ENCODE peak calls at places on chromosomes 11 and 22, in ten cellular contexts. K, A, N, H, Z, C, T, D, W and P are unnamed samples.

GRCh38 chr11:105193260-105193659 is 53.7 kb upstream of the CARD18 start:
- DNase-seq in A (no peak), Z (no peak), H (no peak), T (no peak), K (no peak), W (no peak), C (no peak), N (no peak), D (no peak), P (no peak)

GRCh38 chr11:66936326-66936725 is 21.9 kb downstream of the PC start:
- DNase-seq in W (no peak), H (no peak), A (no peak), T (no peak), Z (no peak), N (no peak), D (no peak), C (no peak), K (peak), P (no peak)

GRCh38 chr22:50473855-50474671 is 772 bp downstream of the SBF1 start:
- DNase-seq in N (peak), D (no peak), H (peak), A (peak), K (no peak), W (no peak), Z (peak), C (peak), T (peak), P (no peak)

GRCh38 chr11:119094816-119095065 is 6.9 kb downstream of the DPAGT1 start:
- DNase-seq in Z (peak), H (no peak), A (peak), K (peak), T (peak), N (peak), C (peak), W (peak), D (no peak), P (peak)

GRCh38 chr22:41939981-41940852 is 6.7 kb downstream of the CENPM start:
- DNase-seq in A (peak), Z (no peak), W (no peak), D (no peak), K (no peak), T (no peak), N (peak), H (no peak), C (peak), P (no peak)

GRCh38 chr22:46777609-46777970 is 15.1 kb downstream of the TBC1D22A start:
- DNase-seq in T (peak), C (no peak), Z (no peak), H (no peak), W (no peak), K (no peak), A (no peak), N (no peak), D (no peak), P (no peak)

GRCh38 chr22:37267128-37267587 is 15.2 kb upstream of the CYTH4 start:
- DNase-seq in D (no peak), Z (peak), H (peak), C (peak), N (peak), T (no peak), A (peak), W (peak), K (no peak), P (peak)

GRCh38 chr11:1569251-1569780 is 2.8 kb downstream of the DUSP8 start:
- DNase-seq in D (no peak), N (no peak), A (no peak), W (no peak), C (peak), K (no peak), T (no peak), Z (no peak), H (no peak), P (no peak)

GRCh38 chr11:1762537-1763302 is 1.0 kb downstream of the CTSD start:
- DNase-seq in N (peak), T (no peak), A (no peak), C (peak), K (no peak), D (no peak), Z (no peak), W (no peak), H (no peak), P (peak)

GRCh38 chr11:36023922-36024321 is 80.1 kb downstream of the LDLRAD3 start:
- DNase-seq in A (no peak), K (no peak), T (no peak), N (no peak), D (no peak), H (no peak), W (no peak), C (no peak), Z (no peak), P (no peak)

GRCh38 chr11:2798951-2799761 is 86.4 kb downstream of the CDKN1C start:
- DNase-seq in W (no peak), D (no peak), C (peak), N (no peak), T (peak), A (no peak), H (no peak), K (no peak), Z (no peak), P (no peak)

GRCh38 chr11:45243931-45244330 is 42.2 kb downstream of the SYT13 start:
- DNase-seq in D (no peak), C (no peak), N (no peak), T (no peak), Z (no peak), H (no peak), W (no peak), A (no peak), K (no peak), P (no peak)

GRCh38 chr22:41805639-41806038 is 5.2 kb downstream of the CCDC134 start:
- DNase-seq in A (no peak), Z (no peak), W (no peak), D (no peak), T (no peak), H (no peak), N (no peak), K (no peak), C (no peak), P (no peak)

GRCh38 chr11:15166204-15166603 is 51.5 kb downstream of the INSC start:
- DNase-seq in Z (no peak), H (no peak), T (no peak), W (no peak), D (no peak), A (no peak), C (no peak), K (no peak), N (no peak), P (no peak)

GRCh38 chr11:27971256-27971655 is 136.7 kb downstream of the KIF18A start:
- DNase-seq in Z (no peak), D (no peak), N (no peak), C (no peak), T (no peak), H (no peak), A (no peak), W (no peak), K (no peak), P (no peak)

GRCh38 chr22:41983516-41983915 is 14.3 kb downstream of the SEPTIN3 start:
- DNase-seq in C (no peak), D (no peak), T (no peak), K (peak), Z (no peak), H (no peak), A (no peak), N (no peak), W (no peak), P (no peak)

GRCh38 chr22:39524089-39524752 is 3.9 kb downstream of the ATF4 start:
- DNase-seq in W (no peak), H (no peak), T (no peak), N (no peak), A (no peak), Z (no peak), K (no peak), C (no peak), D (no peak), P (no peak)

GRCh38 chr22:20130739-20131592 is 638 bp upstream of the ZDHHC8 start:
- DNase-seq in H (peak), C (peak), D (no peak), Z (peak), W (peak), N (peak), T (peak), A (peak), K (peak), P (peak)

GRCh38 chr11:66820381-66820780 is 22.9 kb upstream of the RCE1 start:
- DNase-seq in K (no peak), C (no peak), D (no peak), Z (no peak), A (no peak), N (no peak), W (no peak), T (no peak), H (no peak), P (no peak)

GRCh38 chr11:95715777-95716241 is 73.8 kb downstream of the FAM76B start:
- DNase-seq in K (no peak), T (no peak), D (no peak), A (peak), N (no peak), H (no peak), W (no peak), Z (no peak), C (no peak), P (peak)

GRCh38 chr11:65625628-65626342 is 10.2 kb downstream of the PCNX3 start:
- DNase-seq in N (peak), A (peak), K (no peak), W (no peak), T (no peak), C (peak), H (peak), D (no peak), Z (peak), P (no peak)

GRCh38 chr11:47186076-47186936 is at the start of gene PACSIN3:
- DNase-seq in Z (peak), C (peak), T (no peak), A (peak), D (no peak), W (peak), N (peak), K (no peak), H (peak), P (peak)

GRCh38 chr11:4891996-4892640 is 10.4 kb downstream of the OR51T1 start:
- DNase-seq in K (peak), C (no peak), N (no peak), Z (no peak), D (peak), T (no peak), H (no peak), W (no peak), A (peak), P (peak)

GRCh38 chr22:33361581-33361980 is 303.4 kb upstream of the SYN3 start:
- DNase-seq in D (no peak), T (no peak), A (peak), C (no peak), N (no peak), K (no peak), H (no peak), Z (no peak), W (no peak), P (no peak)

GRCh38 chr11:19735512-19735911 is 22.9 kb downstream of the NAV2 start:
- DNase-seq in D (no peak), K (no peak), H (no peak), Z (no peak), W (no peak), T (no peak), N (no peak), C (no peak), A (no peak), P (no peak)
- TF ChIP-seq CTCF in D (peak), K (peak), H (no peak), Z (no peak), W (no peak), T (no peak), N (no peak), C (no peak), A (no peak), P (no peak)

GRCh38 chr11:72825661-72826060 is 11.4 kb downstream of the ATG16L2 start:
- DNase-seq in N (no peak), H (no peak), W (no peak), T (no peak), D (no peak), A (no peak), C (no peak), K (no peak), Z (no peak), P (no peak)

GRCh38 chr11:72826942-72827480 is 12.8 kb downstream of the ATG16L2 start:
- DNase-seq in D (no peak), H (no peak), Z (no peak), N (no peak), W (no peak), A (no peak), K (no peak), C (no peak), T (no peak), P (no peak)

GRCh38 chr11:72824811-72825505 is 10.7 kb downstream of the ATG16L2 start:
- DNase-seq in C (no peak), W (no peak), A (no peak), N (no peak), T (no peak), Z (no peak), H (no peak), K (no peak), D (no peak), P (no peak)

GRCh38 chr11:72828081-72828567 is 13.9 kb downstream of the ATG16L2 start:
- DNase-seq in K (no peak), C (no peak), Z (no peak), D (no peak), T (no peak), W (no peak), H (no peak), A (no peak), N (peak), P (no peak)

DNA sequence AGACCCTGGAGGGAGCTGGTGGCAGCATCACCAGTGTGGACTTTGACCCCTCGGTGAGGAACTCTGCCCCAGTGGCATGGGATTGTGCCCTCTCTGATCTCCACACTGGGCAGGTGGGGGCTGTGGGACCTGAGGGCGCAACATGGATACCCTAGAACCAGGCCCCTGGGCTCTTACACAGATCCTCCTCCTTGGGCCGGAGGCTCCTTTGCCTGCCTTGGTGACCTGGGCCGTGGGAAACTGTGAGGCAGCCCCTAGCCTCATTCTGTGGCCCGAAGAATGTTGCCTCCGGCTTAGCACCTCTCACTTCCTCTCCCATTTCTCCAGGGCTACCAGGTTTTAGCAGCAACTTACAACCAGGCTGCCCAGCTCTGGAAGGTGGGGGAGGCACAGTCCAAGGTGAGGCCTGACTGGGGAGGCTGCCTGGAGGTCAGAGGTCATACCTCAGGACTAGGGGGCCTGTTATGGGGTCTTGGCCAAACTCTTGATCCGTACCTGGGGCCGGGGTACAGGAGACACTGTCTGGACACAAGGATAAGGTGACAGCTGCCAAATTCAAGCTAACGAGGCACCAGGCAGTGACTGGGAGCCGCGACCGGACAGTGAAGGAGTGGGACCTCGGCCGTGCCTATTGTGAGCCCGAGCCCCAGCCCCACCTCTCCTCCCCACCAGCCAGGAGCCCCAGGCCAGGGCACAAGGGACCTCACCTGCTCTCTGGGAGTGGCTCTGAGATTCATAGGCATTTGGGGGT is 12.2 kb downstream of the ATG16L2 start:
- DNase-seq in A (no peak), N (no peak), T (no peak), Z (no peak), K (no peak), D (no peak), C (no peak), H (no peak), W (no peak), P (no peak)
- TF ChIP-seq CTCF in A (no peak), N (no peak), T (no peak), Z (no peak), K (no peak), D (no peak), C (no peak), H (no peak), W (no peak), P (no peak)

GRCh38 chr11:79950741-79951140 is 509.9 kb upstream of the TENM4 start:
- DNase-seq in C (no peak), D (no peak), Z (no peak), K (no peak), A (no peak), W (no peak), H (no peak), N (no peak), T (no peak), P (no peak)

GRCh38 chr11:79956061-79956460 is 515.2 kb upstream of the TENM4 start:
- DNase-seq in A (no peak), N (no peak), W (no peak), H (no peak), Z (no peak), C (no peak), D (no peak), K (no peak), T (no peak), P (no peak)

GRCh38 chr11:79953629-79954028 is 512.8 kb upstream of the TENM4 start:
- DNase-seq in C (no peak), A (no peak), H (no peak), T (no peak), N (no peak), Z (no peak), W (no peak), K (no peak), D (no peak), P (no peak)

GRCh38 chr11:79949574-79949973 is 508.7 kb upstream of the TENM4 start:
- DNase-seq in N (no peak), Z (no peak), H (no peak), C (no peak), W (no peak), T (no peak), D (no peak), A (no peak), K (no peak), P (no peak)

GRCh38 chr11:79950172-79950571 is 509.3 kb upstream of the TENM4 start:
- DNase-seq in T (no peak), N (no peak), C (no peak), H (no peak), D (no peak), A (peak), K (no peak), W (no peak), Z (no peak), P (no peak)
- TF ChIP-seq CTCF in T (no peak), N (no peak), C (no peak), H (no peak), D (no peak), A (peak), K (no peak), W (no peak), Z (no peak), P (no peak)

GRCh38 chr11:57638811-57639320 is 10.8 kb downstream of the YPEL4 start:
- DNase-seq in T (no peak), H (no peak), A (no peak), D (no peak), C (no peak), W (no peak), N (no peak), Z (peak), K (no peak), P (no peak)
- TF ChIP-seq CTCF in T (no peak), H (no peak), A (peak), D (no peak), C (no peak), W (no peak), N (no peak), Z (no peak), K (no peak), P (no peak)

DNA sequence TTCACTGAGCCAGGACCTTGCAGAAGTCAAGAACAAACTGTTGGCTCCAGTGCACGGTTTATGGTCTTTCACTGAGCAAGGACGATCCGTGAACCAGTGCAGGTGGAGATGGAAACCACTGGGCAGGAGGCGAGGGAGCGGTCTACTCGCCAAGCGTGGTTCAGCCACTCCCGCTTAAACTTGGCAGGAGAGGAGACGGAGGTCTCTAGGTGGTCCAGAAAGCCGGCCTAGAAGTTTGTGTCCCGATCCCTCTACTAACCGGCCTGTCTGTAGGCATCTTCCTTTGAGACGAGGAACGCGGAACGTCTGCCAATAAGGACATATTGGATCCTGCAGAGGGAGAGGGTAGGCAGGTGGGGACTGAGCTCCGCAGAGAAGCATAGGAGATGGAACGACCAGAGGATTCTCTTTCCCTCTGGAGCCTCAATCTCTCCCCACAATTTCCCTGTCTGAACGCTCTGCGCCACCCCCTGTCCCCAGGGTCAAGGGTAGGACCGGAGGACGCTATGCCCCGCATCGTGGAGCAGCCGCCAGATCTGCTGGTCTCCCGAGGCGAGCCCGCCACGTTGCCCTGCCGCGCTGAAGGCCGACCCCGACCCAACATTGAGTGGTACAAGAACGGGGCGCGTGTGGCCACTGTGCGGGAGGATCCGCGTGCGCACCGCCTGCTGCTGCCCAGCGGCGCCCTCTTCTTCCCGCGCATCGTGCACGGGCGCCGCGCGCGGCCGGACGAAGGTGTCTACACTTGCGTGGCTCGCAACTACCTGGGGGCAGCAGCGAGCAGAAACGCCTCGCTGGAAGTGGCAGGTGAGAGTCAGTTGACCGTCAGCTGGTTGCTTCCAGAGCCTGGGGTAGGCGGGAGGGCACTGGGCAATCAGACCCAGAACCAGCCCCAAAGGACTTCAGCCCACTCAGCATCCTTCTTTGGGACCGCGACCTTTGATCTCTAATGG is 3.4 kb downstream of the ROBO3 start:
- DNase-seq in Z (no peak), D (no peak), H (no peak), C (no peak), A (peak), W (no peak), K (no peak), N (no peak), T (no peak), P (no peak)
- TF ChIP-seq CTCF in Z (no peak), D (no peak), H (no peak), C (no peak), A (no peak), W (no peak), K (no peak), N (no peak), T (no peak), P (no peak)

GRCh38 chr22:30697975-30698374 is 3.3 kb downstream of the OSBP2 start:
- DNase-seq in N (no peak), K (no peak), C (no peak), D (no peak), W (no peak), Z (no peak), A (no peak), T (no peak), H (no peak), P (no peak)

GRCh38 chr22:30695351-30695762 is 683 bp downstream of the OSBP2 start:
- DNase-seq in D (no peak), H (no peak), Z (no peak), N (no peak), K (no peak), A (no peak), T (no peak), W (no peak), C (no peak), P (no peak)

GRCh38 chr22:30695871-30696655 is 1.4 kb downstream of the OSBP2 start:
- DNase-seq in Z (no peak), D (no peak), C (no peak), N (no peak), T (no peak), K (no peak), H (no peak), W (no peak), A (no peak), P (no peak)

GRCh38 chr22:30694171-30694637 is 470 bp upstream of the OSBP2 start:
- DNase-seq in W (peak), C (peak), D (no peak), N (peak), Z (peak), A (peak), K (no peak), T (no peak), H (peak), P (peak)

GRCh38 chr22:30694638-30695350 is at the start of gene OSBP2:
- DNase-seq in K (no peak), H (peak), W (peak), C (peak), N (peak), A (peak), Z (peak), D (no peak), T (peak), P (peak)
- TF ChIP-seq CTCF in K (no peak), H (no peak), W (no peak), C (no peak), N (no peak), A (no peak), Z (no peak), D (no peak), T (no peak), P (no peak)

GRCh38 chr11:20387262-20388095 is at the start of gene PRMT3:
- DNase-seq in W (peak), Z (peak), T (peak), H (peak), C (peak), N (peak), D (peak), A (peak), K (peak), P (peak)
- TF ChIP-seq CTCF in W (peak), Z (peak), T (peak), H (peak), C (no peak), N (peak), D (no peak), A (peak), K (no peak), P (peak)

DNA sequence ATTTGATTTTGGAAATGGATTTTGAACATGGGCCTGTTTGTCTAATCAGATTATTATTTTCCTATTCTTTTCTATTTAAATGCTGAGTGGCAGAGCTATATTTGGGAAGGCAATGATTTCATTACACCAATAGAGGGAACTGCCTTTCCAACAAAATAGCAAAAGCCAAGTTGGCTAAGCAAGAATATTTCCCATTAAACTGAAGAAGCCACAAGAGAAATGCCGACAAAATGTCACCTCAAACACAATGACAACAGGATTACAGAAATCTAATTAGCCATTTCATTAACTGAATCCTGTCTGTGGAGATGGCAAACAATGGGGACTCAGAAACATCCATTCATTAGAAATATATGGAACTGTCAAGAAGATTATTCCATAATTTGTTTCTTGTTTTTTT is 1593.1 kb upstream of the RAG2 start:
- DNase-seq in Z (no peak), A (no peak), K (no peak), W (no peak), T (no peak), C (no peak), D (no peak), H (no peak), N (no peak), P (no peak)
- TF ChIP-seq CTCF in Z (no peak), A (no peak), K (no peak), W (no peak), T (no peak), C (no peak), D (no peak), H (no peak), N (no peak), P (no peak)